ENCODE peak calls at places on chromosomes 6 and 20, in six cellular contexts. Y is PC-9; K is amniotic stem cell; S is stimulated activated CD4-positive, alpha-beta T cell treated with anti-CD3 and anti-CD28 coated beads, Interleukin-2, amount 100 ng/mL, for 24 hours; N is iris pigment epithelial cell; T is anterior cingulate cortex. L is an unnamed sample.

GRCh38 chr6:166592818-166593217 is 6.3 kb upstream of the RAMACL start:
- DNase-seq in S (no peak), N (peak), T (no peak), Y (no peak), K (no peak), L (no peak)

GRCh38 chr20:25321262-25321831 is 69.3 kb downstream of the ABHD12 start:
- DNase-seq in T (no peak), N (peak), K (no peak), S (no peak), Y (no peak), L (no peak)

GRCh38 chr6:168221000-168221399 is 98.6 kb downstream of the DACT2 start:
- DNase-seq in K (no peak), S (no peak), T (no peak), N (no peak), Y (no peak), L (no peak)

GRCh38 chr20:46214831-46215488 is 93.3 kb downstream of the CDH22 start:
- DNase-seq in S (no peak), Y (no peak), K (no peak), T (no peak), N (no peak), L (no peak)

GRCh38 chr6:113457156-113457555 is 400.0 kb upstream of the MARCKS start:
- DNase-seq in K (peak), Y (no peak), N (peak), T (no peak), S (no peak), L (no peak)

GRCh38 chr20:58008413-58008812 is 220.0 kb downstream of the ANKRD60 start:
- DNase-seq in K (no peak), S (no peak), T (no peak), Y (no peak), N (no peak), L (no peak)

GRCh38 chr6:156807028-156807427 is 29.9 kb downstream of the ARID1B start:
- DNase-seq in K (no peak), N (no peak), Y (no peak), T (no peak), S (no peak), L (no peak)

GRCh38 chr20:58117944-58118343 is 110.5 kb downstream of the ANKRD60 start:
- DNase-seq in N (peak), K (no peak), Y (no peak), T (no peak), S (no peak), L (no peak)

GRCh38 chr6:132712366-132712765 is 1.5 kb downstream of the VNN1 start:
- DNase-seq in S (no peak), N (peak), Y (peak), T (no peak), K (no peak), L (peak)

GRCh38 chr6:156427345-156427744 is 349.8 kb upstream of the ARID1B start:
- DNase-seq in S (no peak), T (no peak), Y (peak), K (peak), N (peak), L (peak)

GRCh38 chr6:137827977-137828815 is 38.9 kb upstream of the TNFAIP3 start:
- DNase-seq in T (no peak), N (no peak), Y (no peak), K (no peak), S (peak), L (no peak)

GRCh38 chr6:24666097-24666615 is 543 bp downstream of the TDP2 start:
- DNase-seq in Y (peak), K (no peak), S (no peak), N (peak), T (peak), L (peak)

GRCh38 chr20:57432874-57433491 is 41.8 kb downstream of the RBM38 start:
- DNase-seq in S (peak), N (no peak), T (no peak), Y (peak), K (no peak), L (peak)

GRCh38 chr6:29502597-29502996 is 14.8 kb upstream of the MAS1L start:
- DNase-seq in T (no peak), K (peak), N (no peak), Y (no peak), S (no peak), L (no peak)

GRCh38 chr6:87645080-87645479 is 55.1 kb downstream of the ORC3 start:
- DNase-seq in Y (no peak), N (no peak), S (no peak), T (no peak), K (no peak), L (no peak)

GRCh38 chr20:4014031-4014474 is 1.3 kb downstream of the RNF24 start:
- DNase-seq in N (peak), T (no peak), K (peak), S (peak), Y (peak), L (peak)

GRCh38 chr6:30136570-30137286 is 788 bp downstream of the TRIM40 start:
- DNase-seq in S (no peak), N (no peak), Y (no peak), K (no peak), T (no peak), L (no peak)

GRCh38 chr6:106254636-106255035 is 70.9 kb downstream of the ATG5 start:
- DNase-seq in Y (no peak), T (no peak), N (peak), K (no peak), S (no peak), L (no peak)

GRCh38 chr6:70599187-70599586 is 32.5 kb downstream of the SDHAF4 start:
- DNase-seq in N (no peak), S (no peak), Y (no peak), T (no peak), K (no peak), L (no peak)

GRCh38 chr6:159121387-159121955 is 47.7 kb upstream of the FNDC1 start:
- DNase-seq in S (no peak), K (no peak), T (no peak), Y (no peak), N (no peak), L (no peak)

GRCh38 chr20:55333798-55334197 is 671.5 kb downstream of the CBLN4 start:
- DNase-seq in S (no peak), K (no peak), Y (no peak), N (no peak), T (no peak), L (no peak)

GRCh38 chr20:63279931-63280330 is 7.3 kb downstream of the ARFGAP1 start:
- DNase-seq in Y (no peak), K (no peak), T (no peak), S (no peak), N (no peak), L (no peak)

GRCh38 chr6:156423829-156424228 is 353.3 kb upstream of the ARID1B start:
- DNase-seq in K (no peak), T (no peak), S (no peak), N (no peak), Y (no peak), L (no peak)

GRCh38 chr20:22430154-22430745 is 154.1 kb downstream of the FOXA2 start:
- DNase-seq in N (no peak), K (no peak), Y (peak), T (no peak), S (no peak), L (no peak)

GRCh38 chr6:168607272-168608112 is 166.5 kb downstream of the SMOC2 start:
- DNase-seq in N (no peak), T (no peak), Y (no peak), S (no peak), K (no peak), L (peak)

GRCh38 chr6:34135541-34135940 is 10.3 kb downstream of the GRM4 start:
- DNase-seq in S (no peak), K (no peak), N (no peak), Y (no peak), T (no peak), L (no peak)

GRCh38 chr20:23226612-23227265 is 123.9 kb upstream of the NXT1 start:
- DNase-seq in S (no peak), T (no peak), K (no peak), N (no peak), Y (no peak), L (no peak)

GRCh38 chr6:11586117-11586516 is 48.6 kb downstream of the TMEM170B start:
- DNase-seq in K (no peak), N (peak), Y (no peak), T (no peak), S (no peak), L (no peak)

GRCh38 chr6:37965964-37966676 is 146.6 kb downstream of the ZFAND3 start:
- DNase-seq in T (no peak), Y (peak), K (no peak), S (no peak), N (peak), L (no peak)

GRCh38 chr6:4164043-4164442 is 28.7 kb upstream of the ECI2 start:
- DNase-seq in S (no peak), Y (no peak), K (no peak), N (no peak), T (no peak), L (no peak)

GRCh38 chr6:106579281-106579680 is 50.0 kb downstream of the RTN4IP1 start:
- DNase-seq in K (no peak), Y (no peak), N (no peak), T (no peak), S (no peak), L (no peak)

GRCh38 chr6:81401970-81402690 is 350.4 kb downstream of the TENT5A start:
- DNase-seq in N (peak), K (no peak), T (no peak), S (no peak), Y (no peak), L (no peak)

GRCh38 chr6:97630592-97630991 is 347.6 kb upstream of the MMS22L start:
- DNase-seq in K (no peak), T (no peak), N (peak), S (no peak), Y (no peak), L (no peak)

L was measured in Calu3.